ENCODE peak calls at places on chromosomes 2 and 18, in five cellular contexts. C, A, V, P and F are unnamed samples. For H3K36me3, the result is how much of the 10 kb centered on the place peaks cover.

GRCh38 chr2:136874258-136874657 is 108.9 kb downstream of the THSD7B start:
- DNase-seq in A (peak), P (no peak), V (no peak), C (no peak), F (no peak)

GRCh38 chr2:99635710-99636431 is 146.1 kb upstream of the REV1 start:
- DNase-seq in P (no peak), A (no peak), V (no peak), C (no peak), F (no peak)

GRCh38 chr2:9739508-9739907 is 103.8 kb upstream of the TAF1B start:
- DNase-seq in P (no peak), A (no peak), V (no peak), C (no peak), F (no peak)

GRCh38 chr2:11097038-11097720 is 58.1 kb upstream of the SLC66A3 start:
- DNase-seq in P (no peak), A (no peak), V (no peak), C (no peak), F (no peak)

GRCh38 chr18:77271720-77272481 is 22.3 kb downstream of the GALR1 start:
- DNase-seq in A (peak), P (no peak), V (no peak), C (no peak), F (no peak)

GRCh38 chr2:39875182-39875913 is 96.3 kb upstream of the THUMPD2 start:
- DNase-seq in C (no peak), V (no peak), A (no peak), P (no peak), F (no peak)

GRCh38 chr2:54067851-54068375 is 47.5 kb upstream of the ACYP2 start:
- DNase-seq in P (no peak), C (no peak), A (no peak), V (no peak), F (no peak)

GRCh38 chr18:39561136-39561535 is 1995.5 kb upstream of the CELF4 start:
- DNase-seq in V (no peak), P (no peak), C (no peak), A (no peak), F (no peak)

GRCh38 chr2:230931556-230932231 is 6.7 kb upstream of the GPR55 start:
- DNase-seq in V (no peak), P (no peak), C (no peak), A (no peak), F (no peak)

GRCh38 chr2:28395334-28396061 is 2.8 kb downstream of the FOSL2 start:
- DNase-seq in V (peak), A (no peak), P (no peak), C (peak), F (no peak)

GRCh38 chr2:67600946-67601345 is 203.8 kb downstream of the ETAA1 start:
- DNase-seq in C (no peak), A (no peak), V (no peak), P (no peak), F (no peak)

GRCh38 chr2:85797959-85798358 is 44.2 kb downstream of the ATOH8 start:
- DNase-seq in A (peak), V (peak), C (no peak), P (no peak), F (no peak)

GRCh38 chr2:241116606-241117560 is 14.8 kb upstream of the MTERF4 start:
- DNase-seq in A (no peak), C (no peak), V (no peak), P (no peak), F (no peak)

GRCh38 chr2:25692143-25692542 is 18.8 kb upstream of the DTNB start:
- DNase-seq in A (peak), V (peak), C (peak), P (no peak), F (no peak)

GRCh38 chr2:120600335-120600734 is 135.3 kb upstream of the GLI2 start:
- DNase-seq in A (no peak), P (no peak), C (no peak), V (no peak), F (no peak)

GRCh38 chr18:25433590-25433989 is 81.6 kb upstream of the ZNF521 start:
- DNase-seq in C (no peak), V (no peak), P (no peak), A (no peak), F (no peak)

GRCh38 chr18:78643981-78644380 is 335.6 kb upstream of the SALL3 start:
- DNase-seq in A (no peak), C (no peak), P (no peak), V (no peak), F (no peak)

GRCh38 chr2:127562930-127563329 is 27.4 kb downstream of the MYO7B start:
- DNase-seq in V (no peak), P (no peak), A (no peak), C (no peak), F (no peak)

GRCh38 chr2:55161295-55162210 is 70.5 kb downstream of the CLHC1 start:
- DNase-seq in C (no peak), P (no peak), A (no peak), V (no peak), F (no peak)

GRCh38 chr2:159213296-159213695 is 73.2 kb downstream of the WDSUB1 start:
- DNase-seq in V (no peak), A (no peak), C (no peak), P (no peak), F (no peak)

GRCh38 chr2:238913931-238914647 is 66.2 kb downstream of the TWIST2 start:
- DNase-seq in A (no peak), V (peak), C (no peak), P (no peak), F (no peak)

GRCh38 chr2:46913471-46914381 is 1.9 kb downstream of the MCFD2 start:
- DNase-seq in P (peak), V (no peak), A (peak), C (no peak), F (no peak)

GRCh38 chr2:113892004-113892740 is 2.3 kb downstream of the ACTR3 start:
- DNase-seq in A (no peak), V (no peak), C (no peak), P (no peak), F (no peak)

GRCh38 chr2:207870814-207871213 is 101.1 kb upstream of the FZD5 start:
- DNase-seq in P (no peak), V (no peak), C (no peak), A (no peak), F (no peak)

GRCh38 chr2:11550302-11550701 is 16.5 kb downstream of the GREB1 start:
- DNase-seq in C (no peak), V (no peak), P (no peak), A (no peak), F (no peak)

GRCh38 chr2:156145469-156145868 is 187.1 kb downstream of the NR4A2 start:
- DNase-seq in V (no peak), A (no peak), P (no peak), C (no peak), F (no peak)
- H3K27ac ChIP-seq in V (no peak), A (no peak), P (no peak), C (no peak), F (no peak)

DNA sequence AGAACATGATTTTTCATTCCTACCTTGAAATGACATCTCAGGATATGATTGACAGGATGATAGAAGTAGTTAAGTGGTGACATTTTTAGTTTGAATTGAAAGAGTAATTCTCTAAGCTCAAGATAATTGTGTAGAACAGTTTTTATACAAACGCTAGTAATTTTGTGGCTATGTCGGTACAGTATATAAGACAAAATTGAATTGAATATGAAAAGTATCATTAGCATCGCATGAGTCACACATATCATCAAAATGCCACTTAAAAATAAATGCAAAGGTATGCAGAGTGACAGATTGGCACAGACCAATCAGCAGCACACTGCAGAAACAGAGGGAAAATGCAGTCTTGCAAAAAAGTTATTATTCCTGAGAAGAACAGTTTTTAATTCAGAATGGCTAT is 608.2 kb upstream of the NETO1 start:
- DNase-seq in A (no peak), P (no peak), C (no peak), V (no peak), F (no peak)
- TF ChIP-seq POLR2AphosphoS5 in A (no peak), P (no peak), C (no peak), V (no peak), F (no peak)

GRCh38 chr2:69514836-69515235 is 77.6 kb upstream of the NFU1 start:
- DNase-seq in V (no peak), A (no peak), C (no peak), P (no peak), F (no peak)
- H3K36me3 ChIP-seq in V (under half), A (under half), C (under half), P (under half), F (under half)

GRCh38 chr2:152500777-152501176 is 165.8 kb downstream of the FMNL2 start:
- DNase-seq in C (no peak), V (no peak), A (no peak), P (no peak), F (no peak)
- H3K27ac ChIP-seq in C (peak), V (no peak), A (no peak), P (no peak), F (no peak)

DNA sequence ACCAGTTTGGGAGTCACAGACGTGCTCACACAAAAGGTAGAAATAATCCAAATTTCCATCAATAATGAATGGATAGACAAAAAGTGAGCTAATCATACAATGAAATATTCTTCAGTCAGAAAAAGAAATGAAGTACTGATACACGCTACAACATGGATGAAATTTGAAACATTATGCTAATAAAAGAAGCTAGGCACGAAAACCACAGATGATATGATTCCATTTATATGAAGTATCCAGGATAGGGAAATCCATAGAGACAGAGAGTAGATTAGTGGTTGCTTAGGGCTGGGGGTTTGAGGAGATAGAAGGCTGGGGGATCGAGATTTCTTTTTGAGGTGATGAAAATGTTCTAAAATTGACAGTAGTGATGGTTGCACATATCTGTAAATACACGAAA is 43.0 kb upstream of the ATP6V1B1 start:
- DNase-seq in V (no peak), C (no peak), P (no peak), A (no peak), F (no peak)
- TF ChIP-seq POLR2AphosphoS5 in V (no peak), C (no peak), P (no peak), A (no peak), F (no peak)

DNA sequence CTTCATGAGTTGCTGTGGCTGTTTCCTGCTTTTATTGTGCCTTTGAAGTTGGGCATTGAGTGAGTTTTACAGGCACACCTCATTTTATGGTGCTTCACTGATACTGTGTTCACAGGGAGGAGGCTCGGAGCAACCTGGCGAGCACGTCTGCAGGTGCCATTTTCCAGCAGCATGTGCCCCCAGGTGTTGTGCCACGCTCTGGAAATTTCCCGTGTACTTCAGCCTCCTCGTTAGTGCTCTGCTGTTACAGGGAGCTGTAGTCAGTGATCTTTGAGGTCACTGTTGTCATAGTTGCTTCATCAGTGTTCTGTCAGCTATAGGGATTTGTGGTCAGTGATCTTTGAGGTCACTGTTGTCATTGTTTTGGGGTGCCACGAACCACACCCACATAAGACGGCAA is 20.1 kb downstream of the CTDP1 start:
- DNase-seq in P (no peak), C (no peak), V (no peak), A (no peak), F (no peak)
- H3K36me3 ChIP-seq in P (under half), C (under half), V (under half), A (under half), F (under half)